ENCODE peak calls at places on chromosomes 6 and 20, in eight cellular contexts. T is Peyer's patch, L is spleen, W is tibial nerve, S is ovary, A is esophagus squamous epithelium, I is suprapubic skin, J is prostate gland. F is an unnamed sample.

GRCh38 chr20:52481443-52481842 is 289.9 kb upstream of the ZFP64 start:
- DNase-seq in T (no peak), L (no peak), W (no peak), S (no peak), A (no peak), I (no peak), J (no peak), F (no peak)

GRCh38 chr6:53441035-53441493 is 92.3 kb upstream of the ELOVL5 start:
- DNase-seq in T (no peak), L (no peak), W (no peak), S (no peak), A (no peak), I (no peak), J (no peak), F (no peak)

GRCh38 chr6:30769088-30769852 is 24.9 kb upstream of the IER3 start:
- DNase-seq in T (peak; percentile 28), L (no peak), W (no peak), S (peak; percentile 70), A (no peak), I (no peak), J (peak; percentile 41), F (peak; percentile 83)

GRCh38 chr20:23686046-23686750 is 2.6 kb downstream of the CST4 start:
- DNase-seq in T (no peak), L (no peak), W (no peak), S (no peak), A (no peak), I (no peak), J (no peak), F (no peak)

GRCh38 chr6:16600026-16600425 is 161.2 kb downstream of the ATXN1 start:
- DNase-seq in T (no peak), L (no peak), W (no peak), S (no peak), A (no peak), I (no peak), J (no peak), F (no peak)

GRCh38 chr6:39411465-39411864 is 89.0 kb upstream of the KCNK16 start:
- DNase-seq in T (no peak), L (no peak), W (no peak), S (no peak), A (no peak), I (no peak), J (no peak), F (no peak)

GRCh38 chr6:145036848-145037567 is 698.3 kb downstream of the EPM2A start:
- DNase-seq in T (no peak), L (no peak), W (no peak), S (no peak), A (no peak), I (no peak), J (no peak), F (no peak)

GRCh38 chr20:23585808-23586734 is 17.8 kb upstream of the CST9L start:
- DNase-seq in T (no peak), L (no peak), W (no peak), S (no peak), A (no peak), I (no peak), J (peak; percentile 54), F (no peak)

GRCh38 chr6:143135326-143135725 is 74.6 kb downstream of the AIG1 start:
- DNase-seq in T (no peak), L (no peak), W (no peak), S (no peak), A (no peak), I (no peak), J (no peak), F (no peak)

GRCh38 chr20:45781391-45781931 is 10.2 kb downstream of the WFDC3 start:
- DNase-seq in T (no peak), L (no peak), W (no peak), S (peak; percentile 76), A (no peak), I (no peak), J (no peak), F (no peak)

GRCh38 chr6:103215835-103216234 is 1643.9 kb downstream of the HACE1 start:
- DNase-seq in T (no peak), L (no peak), W (no peak), S (no peak), A (no peak), I (no peak), J (no peak), F (no peak)

GRCh38 chr6:99092009-99092408 is 144.3 kb upstream of the FBXL4 start:
- DNase-seq in T (no peak), L (no peak), W (no peak), S (no peak), A (no peak), I (no peak), J (no peak), F (no peak)

GRCh38 chr20:25858495-25859425 is 162.1 kb upstream of the ZNF337 start:
- DNase-seq in T (no peak), L (peak; percentile 61), W (no peak), S (no peak), A (no peak), I (peak; percentile 48), J (no peak), F (no peak)

GRCh38 chr20:57702091-57702490 is 7.7 kb downstream of the PMEPA1 start:
- DNase-seq in T (no peak), L (no peak), W (no peak), S (no peak), A (no peak), I (no peak), J (no peak), F (no peak)

GRCh38 chr6:132818404-132819359 is 4.3 kb downstream of the RPS12 start:
- DNase-seq in T (no peak), L (no peak), W (no peak), S (no peak), A (no peak), I (no peak), J (no peak), F (no peak)

GRCh38 chr6:35181313-35181932 is 32.3 kb upstream of the SCUBE3 start:
- DNase-seq in T (no peak), L (no peak), W (peak; percentile 46), S (no peak), A (no peak), I (no peak), J (no peak), F (no peak)
- H3K4me3 ChIP-seq in T (no peak overlapping the region), L (no peak overlapping the region), W (no peak overlapping the region), S (no peak overlapping the region), A (peak overlapping the region; percentile 21), I (no peak overlapping the region), J (no peak overlapping the region), F (no peak overlapping the region)

GRCh38 chr20:63978319-63979220 is 872 bp downstream of the SAMD10 start:
- DNase-seq in T (peak; percentile 82), L (peak; percentile 92), W (no peak), S (peak; percentile 68), A (no peak), I (peak; percentile 80), J (peak; percentile 80), F (peak; percentile 37)
- TF ChIP-seq POLR2A in T (no peak), L (no peak), W (no peak), S (no peak), A (no peak), I (no peak), J (no peak), F (peak; percentile 16)

GRCh38 chr6:3340358-3340798 is 81.6 kb downstream of the PSMG4 start:
- DNase-seq in T (no peak), L (no peak), W (peak; percentile 57), S (no peak), A (no peak), I (no peak), J (no peak), F (no peak)

GRCh38 chr6:3343089-3343901 is 84.5 kb downstream of the PSMG4 start:
- DNase-seq in T (no peak), L (no peak), W (no peak), S (no peak), A (no peak), I (no peak), J (no peak), F (no peak)

GRCh38 chr6:3340891-3341290 is 82.1 kb downstream of the PSMG4 start:
- DNase-seq in T (no peak), L (no peak), W (no peak), S (no peak), A (no peak), I (no peak), J (no peak), F (no peak)

GRCh38 chr6:3337521-3338350 is 79.0 kb downstream of the PSMG4 start:
- DNase-seq in T (no peak), L (no peak), W (no peak), S (no peak), A (no peak), I (no peak), J (no peak), F (no peak)

GRCh38 chr6:3341467-3341866 is 82.7 kb downstream of the PSMG4 start:
- DNase-seq in T (no peak), L (no peak), W (peak; percentile 36), S (no peak), A (no peak), I (no peak), J (no peak), F (no peak)
- H3K4me1 ChIP-seq in T (no peaks in the 10 kb centered on the region), L (peaks cover 34% of the 10 kb centered on the region), W (peaks cover 53% of the 10 kb centered on the region), S (no peaks in the 10 kb centered on the region), A (peaks cover 61% of the 10 kb centered on the region), I (peaks cover 11% of the 10 kb centered on the region), J (no peaks in the 10 kb centered on the region), F (no peaks in the 10 kb centered on the region)

DNA sequence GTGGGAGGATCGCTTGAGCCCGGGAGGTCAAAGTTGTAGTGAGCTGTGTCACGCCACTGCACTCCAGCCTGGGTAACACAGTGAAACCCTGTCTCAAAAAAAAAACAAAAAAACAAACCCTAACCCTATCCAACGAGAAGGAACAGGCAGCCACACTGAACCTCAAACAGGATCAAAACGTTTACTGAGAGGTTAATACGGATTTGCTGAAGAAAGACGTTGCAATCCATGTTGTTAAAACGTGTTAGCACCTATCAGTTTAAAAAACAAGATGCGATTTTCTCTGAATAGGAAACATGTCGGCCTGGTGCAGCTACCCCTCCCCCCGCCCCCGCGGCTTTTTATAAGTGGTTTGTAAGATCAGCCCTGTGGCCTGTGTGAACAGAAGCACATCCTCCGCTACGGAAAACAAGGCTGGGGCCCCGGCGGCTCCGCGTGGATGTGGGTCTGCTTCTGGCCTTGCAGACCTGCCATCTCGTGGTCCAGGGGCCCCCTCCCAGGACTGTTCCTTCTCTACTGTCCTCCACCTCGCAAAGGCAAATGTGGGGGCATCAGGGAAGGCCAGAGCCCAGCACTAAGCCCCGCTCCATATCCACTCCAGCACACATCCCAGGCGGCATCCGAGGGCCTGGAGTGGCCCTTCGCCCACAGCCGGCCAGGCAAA is 11.4 kb downstream of the SLC2A4RG start:
- DNase-seq in T (peak; percentile 49), L (peak; percentile 83), W (no peak), S (no peak), A (no peak), I (no peak), J (no peak), F (no peak)
- H3K4me3 ChIP-seq in T (peak overlapping the region; percentile 3), L (peak overlapping the region; percentile 35), W (no peak overlapping the region), S (no peak overlapping the region), A (no peak overlapping the region), I (no peak overlapping the region), J (no peak overlapping the region), F (no peak overlapping the region)

GRCh38 chr20:42974347-42974746 is 215.4 kb downstream of the PTPRT start:
- DNase-seq in T (no peak), L (no peak), W (no peak), S (no peak), A (no peak), I (no peak), J (no peak), F (no peak)
- TF ChIP-seq POLR2A in T (no peak), L (no peak), W (no peak), S (no peak), A (no peak), I (no peak), J (no peak), F (no peak)

F was measured in uterus.